ENCODE peak calls at places on chromosomes 11 and 22, in four cellular contexts. D is EL, A is psoas muscle, S is brain pericyte. R is an unnamed sample.

GRCh38 chr11:95984035-95984434 is 60.1 kb upstream of the MTMR2 start:
- DNase-seq in D (no peak), A (no peak), S (no peak), R (no peak)

GRCh38 chr11:117385471-117385870 is 57.8 kb downstream of the CEP164 start:
- DNase-seq in D (no peak), A (no peak), S (no peak), R (no peak)

GRCh38 chr11:1652778-1653540 is 23.4 kb downstream of the KRTAP5-5 start:
- DNase-seq in D (peak; percentile 57), A (peak; percentile 87), S (no peak), R (peak; percentile 37)

GRCh38 chr11:101436511-101437142 is 147.2 kb downstream of the TRPC6 start:
- DNase-seq in D (peak; percentile 48), A (no peak), S (no peak), R (peak; percentile 39)

GRCh38 chr11:122085264-122085663 is 30.8 kb downstream of the BLID start:
- DNase-seq in D (peak; percentile 92), A (no peak), S (peak; percentile 73), R (peak; percentile 90)

GRCh38 chr22:49972163-49973017 is 11.8 kb downstream of the PIM3 start:
- DNase-seq in D (no peak), A (peak; percentile 72), S (no peak), R (no peak)

GRCh38 chr11:108007819-108008218 is 879 bp upstream of the CUL5 start:
- DNase-seq in D (no peak), A (no peak), S (no peak), R (no peak)

GRCh38 chr22:19537941-19538488 is 13.8 kb upstream of the CLDN5 start:
- DNase-seq in D (no peak), A (no peak), S (no peak), R (no peak)

GRCh38 chr11:34208266-34209135 is 103.1 kb downstream of the NAT10 start:
- DNase-seq in D (peak; percentile 27), A (no peak), S (no peak), R (peak; percentile 79)

GRCh38 chr22:46798366-46799057 is 36.1 kb downstream of the TBC1D22A start:
- DNase-seq in D (peak; percentile 67), A (peak; percentile 84), S (peak; percentile 80), R (peak; percentile 67)

GRCh38 chr22:48921411-48921903 is 906.2 kb downstream of the BRD1 start:
- DNase-seq in D (no peak), A (no peak), S (no peak), R (no peak)

GRCh38 chr11:4704790-4705334 is 278 bp downstream of the MMP26 start:
- DNase-seq in D (no peak), A (no peak), S (no peak), R (no peak)

GRCh38 chr11:77510095-77510494 is 36.2 kb upstream of the PAK1 start:
- DNase-seq in D (no peak), A (no peak), S (no peak), R (no peak)

GRCh38 chr22:19844423-19845368 is 10.0 kb downstream of the GNB1L start:
- DNase-seq in D (peak; percentile 82), A (peak; percentile 72), S (no peak), R (peak; percentile 35)

GRCh38 chr11:98300777-98301176 is 720.0 kb upstream of the CNTN5 start:
- DNase-seq in D (no peak), A (no peak), S (no peak), R (peak; percentile 0)

GRCh38 chr22:46753360-46753759 is 9.1 kb upstream of the TBC1D22A start:
- DNase-seq in D (no peak), A (no peak), S (no peak), R (no peak)

GRCh38 chr22:43826142-43827093 is 14.3 kb upstream of the EFCAB6 start:
- DNase-seq in D (peak; percentile 58), A (peak; percentile 46), S (no peak), R (peak; percentile 70)

GRCh38 chr11:75562048-75562835 is at the start of gene SERPINH1:
- DNase-seq in D (peak; percentile 89), A (peak; percentile 93), S (no peak), R (peak; percentile 93)

GRCh38 chr11:73129198-73129597 is 12.9 kb downstream of the FCHSD2 start:
- DNase-seq in D (no peak), A (no peak), S (no peak), R (no peak)

GRCh38 chr11:83520849-83521248 is 234.7 kb upstream of the CCDC90B start:
- DNase-seq in D (no peak), A (no peak), S (no peak), R (no peak)

GRCh38 chr11:68039526-68040086 is 781 bp downstream of the TCIRG1 start:
- DNase-seq in D (peak; percentile 41), A (peak; percentile 59), S (no peak), R (no peak)

GRCh38 chr11:122097419-122098001 is 18.5 kb downstream of the BLID start:
- DNase-seq in D (peak; percentile 69), A (no peak), S (no peak), R (peak; percentile 75)

GRCh38 chr11:16359369-16359768 is 3.0 kb upstream of the SOX6 start:
- DNase-seq in D (no peak), A (no peak), S (no peak), R (no peak)

GRCh38 chr11:44833869-44834452 is 107.2 kb downstream of the TSPAN18 start:
- DNase-seq in D (no peak), A (no peak), S (no peak), R (no peak)

GRCh38 chr22:46079861-46080821 is 70.2 kb upstream of the PPARA start:
- DNase-seq in D (peak; percentile 95), A (peak; percentile 92), S (no peak), R (peak; percentile 52)

GRCh38 chr22:38272373-38273134 is at the start of gene TMEM184B:
- DNase-seq in D (peak; percentile 74), A (peak; percentile 90), S (no peak), R (no peak)

GRCh38 chr22:37636186-37636948 is 3.1 kb upstream of the SH3BP1 start:
- DNase-seq in D (peak; percentile 78), A (no peak), S (no peak), R (peak; percentile 78)